ENCODE peak calls at places on chromosome 21, in five cellular contexts. N is PC-3, X is uterus, A is activated B cell treated with CpG ODN at 0.5 μM for 24 hours, Q is AG04450. R is an unnamed sample.

GRCh38 chr21:15141236-15141970 is 76.6 kb upstream of the NRIP1 start:
- DNase-seq in N (no peak), X (no peak), A (no peak), Q (no peak), R (no peak)

GRCh38 chr21:37380349-37381323 is 14.1 kb downstream of the DYRK1A start:
- DNase-seq in N (peak), X (no peak), A (no peak), Q (no peak), R (no peak)

GRCh38 chr21:24729568-24729967 is 877.7 kb downstream of the MRPL39 start:
- DNase-seq in N (peak), X (no peak), A (no peak), Q (no peak), R (no peak)

GRCh38 chr21:31132574-31133242 is 94.4 kb upstream of the KRTAP19-8 start:
- DNase-seq in N (no peak), X (no peak), A (no peak), Q (no peak), R (no peak)

GRCh38 chr21:20822559-20823133 is 175.6 kb upstream of the NCAM2 start:
- DNase-seq in N (no peak), X (no peak), A (no peak), Q (no peak), R (no peak)

GRCh38 chr21:22965455-22966125 is 1967.4 kb downstream of the NCAM2 start:
- DNase-seq in N (peak), X (no peak), A (no peak), Q (no peak), R (no peak)

GRCh38 chr21:25791321-25791720 is 56.5 kb downstream of the GABPA start:
- DNase-seq in N (peak), X (no peak), A (no peak), Q (no peak), R (no peak)

GRCh38 chr21:14520535-14520934 is 25.6 kb downstream of the SAMSN1 start:
- DNase-seq in N (no peak), X (no peak), A (peak), Q (no peak), R (no peak)

GRCh38 chr21:31900121-31900895 is 27.5 kb downstream of the HUNK start:
- DNase-seq in N (no peak), X (no peak), A (no peak), Q (no peak), R (no peak)

GRCh38 chr21:31034378-31034777 is 3.9 kb downstream of the KRTAP19-8 start:
- DNase-seq in N (peak), X (no peak), A (no peak), Q (no peak), R (no peak)

GRCh38 chr21:31660134-31660565 is 657 bp downstream of the SOD1 start:
- DNase-seq in N (peak), X (peak), A (no peak), Q (no peak), R (no peak)

GRCh38 chr21:16419188-16419874 is 689.5 kb downstream of the USP25 start:
- DNase-seq in N (no peak), X (peak), A (no peak), Q (peak), R (peak)

GRCh38 chr21:14949603-14950002 is 115.2 kb downstream of the NRIP1 start:
- DNase-seq in N (no peak), X (no peak), A (no peak), Q (no peak), R (no peak)

GRCh38 chr21:46639489-46640386 is 4.3 kb downstream of the PRMT2 start:
- DNase-seq in N (peak), X (no peak), A (no peak), Q (no peak), R (no peak)

GRCh38 chr21:37146320-37147225 is 73.5 kb downstream of the TTC3 start:
- DNase-seq in N (no peak), X (no peak), A (no peak), Q (no peak), R (no peak)

GRCh38 chr21:30962013-30962412 is 76.3 kb downstream of the KRTAP19-8 start:
- DNase-seq in N (peak), X (no peak), A (no peak), Q (no peak), R (no peak)

GRCh38 chr21:36646645-36647044 is 52.3 kb upstream of the SIM2 start:
- DNase-seq in N (no peak), X (no peak), A (no peak), Q (no peak), R (no peak)

GRCh38 chr21:32206631-32207030 is 72.2 kb downstream of the MIS18A start:
- DNase-seq in N (no peak), X (no peak), A (no peak), Q (no peak), R (no peak)

GRCh38 chr21:31162827-31163226 is 124.6 kb upstream of the KRTAP19-8 start:
- DNase-seq in N (peak), X (no peak), A (no peak), Q (no peak), R (no peak)

GRCh38 chr21:37257526-37257966 is 9.6 kb downstream of the VPS26C start:
- DNase-seq in N (peak), X (no peak), A (peak), Q (no peak), R (no peak)

GRCh38 chr21:31713115-31713514 is 18.8 kb downstream of the SCAF4 start:
- DNase-seq in N (no peak), X (no peak), A (no peak), Q (no peak), R (no peak)

GRCh38 chr21:30444204-30444603 is 4.1 kb downstream of the KRTAP15-1 start:
- DNase-seq in N (peak), X (no peak), A (no peak), Q (no peak), R (no peak)

GRCh38 chr21:36606983-36607325 is 92.0 kb upstream of the SIM2 start:
- DNase-seq in N (no peak), X (no peak), A (no peak), Q (no peak), R (no peak)

GRCh38 chr21:15804247-15804985 is 74.6 kb downstream of the USP25 start:
- DNase-seq in N (no peak), X (no peak), A (no peak), Q (no peak), R (no peak)

GRCh38 chr21:37224861-37225260 is 42.3 kb downstream of the VPS26C start:
- DNase-seq in N (no peak), X (no peak), A (no peak), Q (no peak), R (no peak)

GRCh38 chr21:27202301-27202700 is 235.4 kb upstream of the ADAMTS5 start:
- DNase-seq in N (no peak), X (no peak), A (no peak), Q (no peak), R (no peak)

GRCh38 chr21:36902793-36903192 is 63.7 kb downstream of the HLCS start:
- DNase-seq in N (no peak), X (no peak), A (no peak), Q (no peak), R (no peak)

GRCh38 chr21:19461481-19462205 is 1058.1 kb upstream of the TMPRSS15 start:
- DNase-seq in N (no peak), X (no peak), A (no peak), Q (no peak), R (no peak)

GRCh38 chr21:15058718-15059316 is 6.0 kb downstream of the NRIP1 start:
- DNase-seq in N (peak), X (no peak), A (no peak), Q (no peak), R (no peak)

GRCh38 chr21:21688877-21689276 is 690.7 kb downstream of the NCAM2 start:
- DNase-seq in N (peak), X (no peak), A (no peak), Q (no peak), R (no peak)

GRCh38 chr21:16239659-16240265 is 510.0 kb downstream of the USP25 start:
- DNase-seq in N (peak), X (no peak), A (no peak), Q (no peak), R (no peak)

GRCh38 chr21:29261555-29262540 is 36.9 kb upstream of the BACH1 start:
- DNase-seq in N (peak), X (no peak), A (no peak), Q (no peak), R (no peak)

GRCh38 chr21:37342046-37342632 is 24.4 kb upstream of the DYRK1A start:
- DNase-seq in N (peak), X (no peak), A (no peak), Q (no peak), R (no peak)

GRCh38 chr21:30044447-30045064 is 104.8 kb upstream of the GRIK1 start:
- DNase-seq in N (peak), X (no peak), A (no peak), Q (no peak), R (no peak)

GRCh38 chr21:37071561-37072238 is 1.2 kb downstream of the PIGP start:
- DNase-seq in N (peak), X (peak), A (no peak), Q (no peak), R (peak)

GRCh38 chr21:31011412-31011811 is 26.9 kb downstream of the KRTAP19-8 start:
- DNase-seq in N (no peak), X (no peak), A (no peak), Q (no peak), R (no peak)

GRCh38 chr21:28235169-28235892 is 757.3 kb downstream of the LTN1 start:
- DNase-seq in N (no peak), X (no peak), A (no peak), Q (no peak), R (no peak)
- TF ChIP-seq CTCF in N (peak), X (no peak), A (no peak), Q (peak), R (no peak)

DNA sequence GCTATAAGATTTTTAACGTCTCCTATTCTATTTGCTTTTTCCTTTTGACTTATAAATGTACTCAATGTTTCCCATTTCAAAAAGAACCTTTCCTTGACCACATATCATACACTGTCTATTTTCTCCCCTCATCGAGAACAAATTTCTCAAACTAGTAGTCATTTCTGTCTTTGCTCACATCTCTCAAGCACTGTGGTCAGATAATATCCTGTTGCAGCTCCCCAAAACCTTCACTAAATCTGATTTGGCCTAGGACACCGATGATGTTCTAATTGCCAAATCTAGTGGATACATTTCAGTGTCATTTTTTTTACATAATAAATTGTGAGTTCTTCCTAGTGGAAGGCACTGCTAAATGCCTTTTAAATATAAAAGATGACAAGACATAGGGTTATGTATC is 19.4 kb downstream of the CXADR start:
- DNase-seq in N (no peak), X (no peak), A (no peak), Q (no peak), R (no peak)
- TF ChIP-seq CTCF in N (no peak), X (no peak), A (no peak), Q (no peak), R (no peak)

GRCh38 chr21:45319461-45320211 is 31.9 kb upstream of the POFUT2 start:
- DNase-seq in N (no peak), X (no peak), A (no peak), Q (no peak), R (no peak)
- TF ChIP-seq CTCF in N (no peak), X (no peak), A (no peak), Q (no peak), R (no peak)

GRCh38 chr21:33401617-33401967 is 1.6 kb upstream of the IFNGR2 start:
- DNase-seq in N (peak), X (no peak), A (no peak), Q (no peak), R (no peak)
- TF ChIP-seq CTCF in N (no peak), X (no peak), A (no peak), Q (no peak), R (no peak)

GRCh38 chr21:44298301-44298700 is 1.6 kb upstream of the PFKL start:
- DNase-seq in N (peak), X (no peak), A (no peak), Q (no peak), R (no peak)
- TF ChIP-seq CTCF in N (peak), X (no peak), A (no peak), Q (peak), R (no peak)

DNA sequence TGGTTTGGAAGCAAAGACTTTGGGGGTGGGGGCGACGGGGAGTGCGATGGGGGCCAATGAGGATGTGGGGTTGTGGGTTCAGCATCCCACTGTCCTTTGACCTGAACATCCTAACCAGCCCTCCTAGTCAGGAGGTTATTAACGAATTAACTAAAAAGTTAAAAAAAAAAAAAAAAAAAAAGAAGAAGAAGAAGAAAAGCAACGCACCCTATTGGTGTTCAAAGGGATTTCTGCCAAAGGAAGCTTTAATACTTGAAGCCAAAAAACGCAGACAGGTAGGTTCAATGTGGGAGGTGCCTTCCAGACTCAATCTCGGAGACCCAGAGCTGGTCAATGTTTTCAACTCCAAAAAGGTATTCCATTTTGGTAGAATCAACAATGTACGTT is 2.2 kb downstream of the CLIC6 start:
- DNase-seq in N (no peak), X (no peak), A (no peak), Q (no peak), R (no peak)
- TF ChIP-seq CTCF in N (no peak), X (no peak), A (no peak), Q (peak), R (no peak)

GRCh38 chr21:42360317-42360716 is 6.0 kb downstream of the TFF1 start:
- DNase-seq in N (peak), X (no peak), A (no peak), Q (no peak), R (no peak)
- TF ChIP-seq CTCF in N (peak), X (no peak), A (no peak), Q (no peak), R (no peak)

GRCh38 chr21:35400233-35400939 is 351.3 kb upstream of the RUNX1 start:
- DNase-seq in N (peak), X (no peak), A (peak), Q (peak), R (peak)
- TF ChIP-seq CTCF in N (peak), X (peak), A (no peak), Q (peak), R (peak)

GRCh38 chr21:38857152-38857825 is 51.6 kb downstream of the ETS2 start:
- DNase-seq in N (no peak), X (no peak), A (no peak), Q (no peak), R (no peak)
- TF ChIP-seq CTCF in N (no peak), X (no peak), A (no peak), Q (no peak), R (no peak)

GRCh38 chr21:40635336-40635735 is 211.6 kb downstream of the DSCAM start:
- DNase-seq in N (no peak), X (no peak), A (no peak), Q (no peak), R (no peak)

GRCh38 chr21:40634141-40634540 is 212.8 kb downstream of the DSCAM start:
- DNase-seq in N (no peak), X (no peak), A (no peak), Q (no peak), R (no peak)

GRCh38 chr21:40625991-40626390 is 221.0 kb downstream of the DSCAM start:
- DNase-seq in N (no peak), X (no peak), A (no peak), Q (no peak), R (no peak)

GRCh38 chr21:40631201-40631600 is 215.8 kb downstream of the DSCAM start:
- DNase-seq in N (no peak), X (no peak), A (no peak), Q (no peak), R (no peak)
- TF ChIP-seq CTCF in N (no peak), X (no peak), A (no peak), Q (no peak), R (no peak)

R was measured in tibial nerve.